ENCODE peak calls at places on chromosomes 7 and 10, in four cellular contexts. I is SK-N-SH, L is HepG2, Y is GM12878. J is an unnamed sample.

GRCh38 chr7:105838273-105839141 is 37.9 kb downstream of the ATXN7L1 start:
- DNase-seq in I (peak), L (no peak), Y (no peak), J (peak)

GRCh38 chr7:414681-415560 is 104.7 kb downstream of the PDGFA start:
- DNase-seq in I (peak), L (no peak), Y (no peak), J (no peak)

GRCh38 chr10:48511066-48511854 is 93.6 kb downstream of the ARHGAP22 start:
- DNase-seq in I (no peak), L (no peak), Y (no peak), J (no peak)

GRCh38 chr7:117769085-117769484 is 104.2 kb downstream of the CTTNBP2 start:
- DNase-seq in I (no peak), L (no peak), Y (no peak), J (no peak)

GRCh38 chr7:45622058-45622457 is 47.9 kb downstream of the ADCY1 start:
- DNase-seq in I (no peak), L (no peak), Y (no peak), J (no peak)

GRCh38 chr10:12705943-12706342 is 295.6 kb downstream of the CCDC3 start:
- DNase-seq in I (no peak), L (no peak), Y (no peak), J (no peak)

GRCh38 chr10:70617798-70618568 is 15.4 kb upstream of the PRF1 start:
- DNase-seq in I (no peak), L (no peak), Y (no peak), J (no peak)

GRCh38 chr10:72611783-72612182 is 14.1 kb downstream of the MICU1 start:
- DNase-seq in I (peak), L (no peak), Y (no peak), J (no peak)

GRCh38 chr7:7554021-7554432 is 12.7 kb upstream of the MIOS start:
- DNase-seq in I (no peak), L (no peak), Y (no peak), J (no peak)

GRCh38 chr10:106189254-106189653 is 975.3 kb downstream of the SORCS1 start:
- DNase-seq in I (peak), L (peak), Y (no peak), J (no peak)

GRCh38 chr10:373516-374309 is 238.5 kb downstream of the ZMYND11 start:
- DNase-seq in I (peak), L (peak), Y (no peak), J (peak)

GRCh38 chr10:123986736-123987135 is 95.1 kb upstream of the CPXM2 start:
- DNase-seq in I (no peak), L (no peak), Y (no peak), J (no peak)

GRCh38 chr10:50512743-50513416 is 110.9 kb downstream of the SGMS1 start:
- DNase-seq in I (no peak), L (no peak), Y (peak), J (no peak)

GRCh38 chr7:12890586-12890985 is 203.2 kb downstream of the ARL4A start:
- DNase-seq in I (no peak), L (no peak), Y (no peak), J (no peak)

GRCh38 chr10:62813981-62814380 is 2.2 kb downstream of the EGR2 start:
- DNase-seq in I (no peak), L (no peak), Y (no peak), J (no peak)

GRCh38 chr7:152894295-152895170 is 135.0 kb downstream of the ACTR3B start:
- DNase-seq in I (peak), L (peak), Y (no peak), J (peak)

GRCh38 chr10:121302541-121303180 is 295.6 kb downstream of the FGFR2 start:
- DNase-seq in I (no peak), L (no peak), Y (no peak), J (no peak)

GRCh38 chr7:1422512-1423265 is 36.6 kb downstream of the MICALL2 start:
- DNase-seq in I (peak), L (no peak), Y (no peak), J (no peak)

GRCh38 chr10:89327803-89328441 is at the start of gene IFIT3:
- DNase-seq in I (peak), L (peak), Y (peak), J (peak)

GRCh38 chr10:110637558-110638053 is 6.5 kb upstream of the RBM20 start:
- DNase-seq in I (peak), L (no peak), Y (no peak), J (no peak)
- TF ChIP-seq PBX3 in I (no peak), L (no peak), Y (no peak), J (no peak)

GRCh38 chr10:11335167-11335652 is 276.2 kb downstream of the USP6NL start:
- DNase-seq in I (no peak), L (no peak), Y (no peak), J (no peak)
- TF ChIP-seq PBX3 in I (no peak), L (no peak), Y (no peak), J (no peak)

DNA sequence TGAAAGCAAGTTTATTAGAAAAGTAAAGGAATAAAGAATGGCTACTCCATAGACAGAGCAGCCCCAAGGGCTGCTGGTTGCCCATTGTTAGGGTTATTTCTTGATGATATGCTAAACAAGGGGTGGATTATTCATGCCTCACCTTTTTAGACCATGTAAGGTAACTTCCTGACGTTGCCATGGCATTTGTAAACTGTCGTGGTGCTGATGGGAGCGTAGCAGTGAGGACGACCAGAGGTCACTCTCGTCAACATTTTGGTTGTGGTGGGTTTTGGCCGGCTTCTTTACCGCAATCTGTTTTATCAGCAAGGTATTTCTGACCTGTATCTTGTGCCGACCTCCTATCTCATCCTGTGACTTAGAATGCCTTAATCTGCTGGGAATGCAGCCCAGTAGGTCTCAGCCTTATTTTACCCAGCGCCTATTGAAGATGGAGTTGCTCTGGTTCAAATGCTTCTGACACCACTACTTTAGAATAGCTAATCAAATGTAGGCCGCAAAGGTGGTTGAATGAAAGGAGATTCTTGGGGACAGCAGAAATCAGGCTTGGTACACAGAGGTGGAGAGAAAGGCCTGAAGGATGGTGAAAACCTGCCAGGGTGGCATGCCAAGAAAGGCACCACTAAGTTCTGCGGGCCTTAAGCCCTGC is 17.9 kb upstream of the SMO start:
- DNase-seq in I (no peak), L (no peak), Y (no peak), J (no peak)
- TF ChIP-seq PBX3 in I (no peak), L (no peak), Y (no peak), J (no peak)

DNA sequence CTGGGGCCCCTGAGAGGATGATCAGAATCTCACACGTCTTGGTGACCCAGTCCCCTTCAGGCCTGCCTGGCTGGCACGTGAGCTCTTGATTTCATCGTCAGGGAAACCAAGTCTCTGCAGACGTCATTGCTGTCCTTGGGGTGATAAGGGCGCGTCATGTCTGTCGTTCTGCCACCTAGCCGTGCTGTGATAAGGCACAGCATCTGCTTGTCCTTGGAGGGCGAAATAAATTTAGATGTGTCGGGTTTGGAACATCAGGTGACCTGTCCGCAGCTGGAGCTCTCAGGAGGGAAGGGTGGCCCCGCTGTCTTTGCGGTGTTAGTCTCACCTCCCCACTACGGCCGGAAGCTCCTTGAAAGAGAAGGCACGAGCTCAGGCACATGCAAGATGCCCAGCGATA is 129.2 kb downstream of the GRK5 start:
- DNase-seq in I (no peak), L (no peak), Y (no peak), J (no peak)
- TF ChIP-seq PBX3 in I (no peak), L (no peak), Y (no peak), J (no peak)

GRCh38 chr10:94571528-94571927 is 25.9 kb downstream of the HELLS start:
- DNase-seq in I (no peak), L (no peak), Y (no peak), J (no peak)

GRCh38 chr10:94567714-94568520 is 22.3 kb downstream of the HELLS start:
- DNase-seq in I (no peak), L (no peak), Y (no peak), J (no peak)
- TF ChIP-seq PBX3 in I (no peak), L (no peak), Y (no peak), J (no peak)

GRCh38 chr10:18008989-18009388 is 57.3 kb downstream of the SLC39A12 start:
- DNase-seq in I (no peak), L (no peak), Y (no peak), J (no peak)
- TF ChIP-seq PBX3 in I (no peak), L (no peak), Y (no peak), J (no peak)

GRCh38 chr10:43942096-43942885 is 293.6 kb upstream of the ZNF32 start:
- DNase-seq in I (peak), L (no peak), Y (no peak), J (no peak)
- TF ChIP-seq PBX3 in I (no peak), L (no peak), Y (no peak), J (no peak)

DNA sequence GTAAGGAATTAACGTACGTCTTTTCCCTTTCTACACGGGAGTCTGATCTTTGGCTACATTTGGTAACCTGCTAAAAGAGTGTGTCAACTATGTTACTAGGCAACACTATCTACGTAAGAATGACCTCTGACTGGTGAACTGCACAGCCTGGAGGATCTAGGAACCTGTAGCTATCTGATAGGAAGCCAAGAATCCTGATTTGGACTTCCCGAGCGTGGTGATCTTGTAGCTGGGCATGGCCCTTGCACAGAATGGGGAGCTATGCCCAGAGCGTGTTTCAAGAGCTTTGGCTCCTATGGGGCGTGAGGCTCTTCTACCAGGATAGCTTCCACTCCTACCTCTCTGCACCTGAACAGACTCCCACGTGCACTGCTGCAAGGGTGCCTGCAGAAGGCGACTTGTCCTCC is 157.5 kb downstream of the TAX1BP1 start:
- DNase-seq in I (no peak), L (no peak), Y (no peak), J (no peak)
- TF ChIP-seq PBX3 in I (no peak), L (no peak), Y (no peak), J (no peak)

J was measured in A549.